ENCODE peak calls at places on chromosome 22, in six cellular contexts. F is IMR-90, T is neuronal stem cell, K is H9, Q is H1, A is trophoblast cell. Z is an unnamed sample.
A peak's percentile ranks its signal among the peaks of the same experiment; 100 is the strongest.

GRCh38 chr22:35961480-35961902 is 67.1 kb downstream of the RBFOX2 start:
- DNase-seq in K (peak; percentile 80), A (no peak), F (peak; percentile 90), T (peak; percentile 79), Q (peak; percentile 47), Z (peak; percentile 80)

GRCh38 chr22:19524170-19525115 is at the start of gene CLDN5:
- DNase-seq in Q (no peak), T (peak; percentile 63), K (peak; percentile 84), F (no peak), A (no peak), Z (peak; percentile 28)

GRCh38 chr22:44628273-44628672 is 73.7 kb upstream of the PRR5 start:
- DNase-seq in Q (no peak), A (no peak), F (no peak), K (no peak), T (no peak), Z (no peak)

GRCh38 chr22:20526628-20527355 is 19.4 kb downstream of the MED15 start:
- DNase-seq in Q (no peak), A (no peak), F (peak; percentile 91), K (no peak), T (no peak), Z (peak; percentile 97)

GRCh38 chr22:38230108-38230825 is 28.5 kb downstream of the MAFF start:
- DNase-seq in Q (no peak), T (no peak), K (peak; percentile 70), A (no peak), F (no peak), Z (peak; percentile 58)

GRCh38 chr22:42842658-42843370 is 14.3 kb downstream of the ARFGAP3 start:
- DNase-seq in F (peak; percentile 24), T (no peak), K (no peak), A (no peak), Q (no peak), Z (no peak)

GRCh38 chr22:49291169-49291568 is 536.5 kb downstream of the BRD1 start:
- DNase-seq in F (no peak), K (peak; percentile 19), A (no peak), Q (no peak), T (no peak), Z (no peak)

GRCh38 chr22:41578114-41578513 is 11.5 kb downstream of the PMM1 start:
- DNase-seq in K (no peak), Q (no peak), F (no peak), A (no peak), T (no peak), Z (no peak)

DNA sequence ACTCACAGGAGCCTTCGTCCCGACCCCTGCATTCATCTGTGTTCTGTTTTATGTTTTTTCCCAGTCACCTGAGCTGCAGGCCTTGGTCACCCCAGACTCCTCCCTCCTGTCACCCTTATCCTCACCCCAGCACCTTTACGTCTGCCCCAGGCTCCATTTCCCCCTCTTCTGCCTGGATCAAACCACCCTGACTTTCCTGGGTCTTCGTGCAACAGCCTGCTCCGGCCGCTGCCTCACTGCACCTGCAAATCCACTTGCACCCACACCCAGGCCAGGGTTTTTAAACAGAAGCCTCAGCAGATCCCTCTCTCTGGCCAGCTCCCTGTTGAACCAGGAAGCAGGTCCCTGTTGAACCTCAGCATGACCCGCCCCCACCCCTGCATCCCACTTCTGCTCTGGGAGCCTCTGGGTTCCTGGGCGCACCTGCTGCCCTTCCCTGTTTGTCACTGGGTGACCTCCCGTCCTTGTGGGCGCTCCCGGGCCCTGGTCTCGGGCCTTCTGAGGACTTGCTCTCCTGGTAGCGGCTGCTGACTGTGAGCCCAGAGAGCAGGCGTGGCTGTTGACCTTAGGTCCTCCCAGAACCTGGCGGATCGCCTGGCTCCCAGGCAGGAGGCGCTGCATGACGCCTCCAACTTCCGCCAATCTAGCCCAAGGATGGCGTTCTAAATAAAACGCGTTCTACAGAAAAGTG is 12.8 kb downstream of the MAPK8IP2 start:
- DNase-seq in K (peak; percentile 74), T (no peak), A (no peak), Q (no peak), F (no peak), Z (no peak)
- H2AFZ ChIP-seq in K (no peak overlapping the region), T (no peak overlapping the region), A (no peak overlapping the region), Q (no peak overlapping the region), F (no peak overlapping the region), Z (no peak overlapping the region)

DNA sequence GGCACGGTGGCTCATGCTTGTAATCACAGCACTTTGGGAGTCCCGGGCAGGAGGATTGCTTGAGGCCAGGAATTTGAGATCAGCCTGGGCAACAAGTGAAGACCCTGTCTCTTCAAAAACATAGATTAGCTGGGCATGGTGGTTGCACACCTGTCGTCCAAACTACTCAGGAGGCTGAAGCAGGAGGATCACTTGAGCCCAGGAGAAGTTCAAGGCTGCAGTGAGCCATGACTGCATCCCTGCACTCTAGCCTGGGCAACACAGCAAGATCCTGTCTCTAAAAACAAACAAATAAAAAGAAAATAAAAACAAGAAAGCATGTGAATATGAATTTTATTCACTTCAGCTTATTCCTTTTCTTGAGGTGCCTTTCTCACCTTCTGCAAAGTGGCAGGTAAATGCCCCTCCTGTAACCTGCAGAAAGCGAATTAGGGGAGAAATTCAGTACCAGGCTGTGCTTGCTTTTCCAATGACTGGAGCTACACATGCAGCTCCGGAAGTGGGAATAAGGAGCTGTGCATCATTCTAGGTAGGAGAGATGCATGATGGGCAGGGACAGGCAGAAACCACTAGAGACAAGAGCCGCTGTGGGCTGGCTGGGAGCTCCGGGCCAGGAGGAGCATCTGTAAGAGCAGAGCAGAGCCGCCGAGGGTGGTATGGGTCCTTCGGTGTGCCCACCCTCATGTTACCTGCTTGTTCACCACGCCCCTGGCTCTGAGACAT is 14.7 kb upstream of the KCTD17 start:
- DNase-seq in Q (no peak), K (no peak), T (no peak), A (no peak), F (no peak), Z (no peak)
- H3K23ac ChIP-seq in Q (no peak overlapping the region), K (no peak overlapping the region), T (peak overlapping the region; percentile 90), A (no peak overlapping the region), F (no peak overlapping the region), Z (no peak overlapping the region)

DNA sequence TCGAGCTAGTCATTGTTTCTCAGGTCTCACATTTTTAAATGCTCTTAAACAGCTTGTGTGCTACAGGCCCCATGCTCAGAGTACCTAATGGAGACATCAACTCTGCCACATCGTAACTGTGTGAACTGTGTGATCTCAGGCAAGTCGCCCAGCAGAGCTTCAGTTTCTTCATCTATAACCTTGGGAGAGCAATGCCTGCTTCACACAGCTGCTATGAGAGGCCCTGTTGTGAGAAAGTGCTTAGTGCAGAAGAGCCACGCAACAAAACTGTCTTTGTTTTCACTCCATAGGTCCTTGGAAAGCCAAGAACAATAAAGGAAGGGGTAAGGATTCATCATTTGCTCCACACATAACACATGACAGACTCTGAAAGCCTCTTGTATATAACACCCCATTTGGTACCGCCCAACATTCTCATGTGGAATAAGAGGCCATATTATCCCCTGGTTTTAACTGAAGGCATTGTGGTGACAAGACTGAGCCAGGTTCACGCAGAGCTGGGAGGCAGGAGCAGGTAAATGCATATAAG is 231.9 kb upstream of the ISX start:
- DNase-seq in T (no peak), K (no peak), Q (no peak), A (no peak), F (no peak), Z (no peak)
- H3K4ac ChIP-seq in T (no peak overlapping the region), K (no peak overlapping the region), Q (no peak overlapping the region), A (no peak overlapping the region), F (no peak overlapping the region), Z (no peak overlapping the region)

GRCh38 chr22:46025225-46025972 is 48.4 kb upstream of the WNT7B start:
- DNase-seq in K (no peak), F (no peak), T (no peak), A (no peak), Q (no peak), Z (no peak)

GRCh38 chr22:46024136-46024840 is 47.3 kb upstream of the WNT7B start:
- DNase-seq in Q (no peak), T (no peak), K (no peak), F (no peak), A (no peak), Z (no peak)

GRCh38 chr22:46021577-46021976 is 44.6 kb upstream of the WNT7B start:
- DNase-seq in T (no peak), Q (no peak), A (no peak), K (no peak), F (no peak), Z (no peak)

GRCh38 chr22:46023558-46023981 is 46.6 kb upstream of the WNT7B start:
- DNase-seq in Q (no peak), K (no peak), F (peak; percentile 92), T (no peak), A (no peak), Z (peak; percentile 81)

GRCh38 chr22:46022881-46023512 is 46.0 kb upstream of the WNT7B start:
- DNase-seq in K (no peak), F (no peak), T (no peak), A (no peak), Q (no peak), Z (no peak)
- H2AFZ ChIP-seq in K (no peak overlapping the region), F (peak overlapping the region; percentile 44), T (no peak overlapping the region), A (no peak overlapping the region), Q (no peak overlapping the region), Z (no peak overlapping the region)

DNA sequence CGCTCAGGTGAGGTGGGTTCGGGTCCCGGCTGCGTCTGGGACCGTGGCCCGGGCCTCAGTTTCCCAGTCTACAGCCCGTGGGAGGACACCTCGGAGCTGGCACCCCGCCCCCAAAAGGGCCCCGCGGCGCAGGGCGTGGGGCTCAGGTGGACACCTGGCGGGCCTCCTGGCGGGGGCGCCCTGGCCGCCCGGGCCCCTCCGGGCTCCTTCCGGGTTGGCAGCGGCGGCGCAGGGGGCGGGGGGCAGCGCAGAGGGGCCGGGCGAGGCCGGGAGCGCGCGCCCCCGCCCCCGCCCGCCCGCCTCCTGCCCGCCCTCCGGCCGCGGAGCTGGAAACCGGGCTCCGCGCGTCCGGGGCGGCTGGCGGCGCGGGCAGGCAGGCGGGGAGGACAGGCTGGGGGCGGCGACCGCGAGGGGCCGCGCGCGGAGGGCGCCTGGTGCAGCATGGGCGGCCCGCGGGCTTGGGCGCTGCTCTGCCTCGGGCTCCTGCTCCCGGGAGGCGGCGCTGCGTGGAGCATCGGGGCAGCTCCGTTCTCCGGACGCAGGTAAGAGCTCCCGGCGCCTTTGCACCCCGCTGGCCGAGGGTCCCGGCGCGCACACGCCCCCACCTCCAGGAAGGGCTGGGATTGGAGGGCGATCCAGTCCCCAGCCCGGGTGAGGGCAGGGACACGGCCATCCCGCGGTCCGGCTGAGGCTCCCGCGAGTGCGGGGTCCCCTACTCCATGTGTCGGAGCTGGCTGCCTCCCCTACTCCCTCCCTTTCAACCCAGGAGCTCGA is at the start of gene EMID1:
- DNase-seq in A (no peak), Q (no peak), T (peak; percentile 46), F (peak; percentile 9), K (peak; percentile 62), Z (peak; percentile 42)
- H3K23ac ChIP-seq in A (no peak within 1 kb of the TSS), Q (no peak within 1 kb of the TSS), T (peak within 1 kb of the TSS; percentile 46), F (peak within 1 kb of the TSS; percentile 32), K (no peak within 1 kb of the TSS), Z (peak within 1 kb of the TSS; percentile 34)

Z was measured in mesenchymal stem cell.